ENCODE peak calls at places on chromosomes 13 and 19, in ten cellular contexts. U is C1 segment of cervical spinal cord; P is activated naive CD8-positive, alpha-beta T cell treated with anti-CD3 and anti-CD28 coated beads for 36 hours; W is kidney; K is kidney tubule cell; D is NCI-H2081; C is stimulated activated CD4-positive, alpha-beta T cell treated with anti-CD3 and anti-CD28 coated beads, Interleukin-1b, Interleukin-23, amount 100 ng/mL, for 48 hours; E is effector memory CD4-positive, alpha-beta T cell; N is T-helper 17 cell; S is fibroblast of lung. A is an unnamed sample.

GRCh38 chr19:41984961-41985360 is 9.1 kb downstream of the ATP1A3 start:
- DNase-seq in U (no peak), P (no peak), W (no peak), K (no peak), D (no peak), C (no peak), E (no peak), N (no peak), S (no peak), A (no peak)

GRCh38 chr13:31594056-31594455 is 145.3 kb upstream of the RXFP2 start:
- DNase-seq in U (no peak), P (no peak), W (no peak), K (no peak), D (no peak), C (no peak), E (no peak), N (no peak), S (no peak), A (no peak)

GRCh38 chr19:48489608-48490216 is 20.5 kb downstream of the CYTH2 start:
- DNase-seq in U (no peak), P (peak), W (peak), K (peak), D (peak), C (peak), E (peak), N (peak), S (peak), A (peak)

GRCh38 chr19:1247747-1248453 is 483 bp upstream of the MIDN start:
- DNase-seq in U (no peak), P (peak), W (peak), K (peak), D (no peak), C (peak), E (peak), N (peak), S (peak), A (peak)

GRCh38 chr19:9836021-9836420 is 903 bp downstream of the PIN1 start:
- DNase-seq in U (no peak), P (no peak), W (no peak), K (peak), D (peak), C (no peak), E (no peak), N (no peak), S (peak), A (no peak)

GRCh38 chr13:24215732-24216131 is 55.2 kb downstream of the SPATA13 start:
- DNase-seq in U (no peak), P (no peak), W (no peak), K (peak), D (no peak), C (no peak), E (no peak), N (no peak), S (peak), A (no peak)

GRCh38 chr13:24081388-24081787 is 79.1 kb upstream of the SPATA13 start:
- DNase-seq in U (no peak), P (no peak), W (no peak), K (no peak), D (no peak), C (no peak), E (no peak), N (no peak), S (peak), A (no peak)

GRCh38 chr13:33070713-33071112 is 54.5 kb downstream of the KL start:
- DNase-seq in U (no peak), P (no peak), W (no peak), K (peak), D (no peak), C (no peak), E (no peak), N (no peak), S (no peak), A (no peak)

GRCh38 chr19:13060233-13060963 is 42.3 kb downstream of the LYL1 start:
- DNase-seq in U (no peak), P (no peak), W (no peak), K (no peak), D (no peak), C (no peak), E (no peak), N (no peak), S (peak), A (no peak)

GRCh38 chr19:43446746-43447489 is 18.5 kb downstream of the LYPD3 start:
- DNase-seq in U (no peak), P (peak), W (peak), K (peak), D (peak), C (peak), E (peak), N (peak), S (peak), A (peak)

GRCh38 chr13:76016799-76017198 is 380.7 kb downstream of the LMO7 start:
- DNase-seq in U (no peak), P (peak), W (no peak), K (peak), D (no peak), C (no peak), E (no peak), N (no peak), S (peak), A (peak)

GRCh38 chr19:18279516-18280246 is 1.7 kb downstream of the JUND start:
- DNase-seq in U (peak), P (peak), W (peak), K (peak), D (peak), C (peak), E (peak), N (peak), S (peak), A (peak)

GRCh38 chr13:98563071-98563470 is 13.8 kb downstream of the STK24 start:
- DNase-seq in U (no peak), P (no peak), W (no peak), K (no peak), D (no peak), C (no peak), E (no peak), N (peak), S (no peak), A (peak)

GRCh38 chr13:45206340-45206739 is 5.5 kb upstream of the KCTD4 start:
- DNase-seq in U (no peak), P (peak), W (no peak), K (peak), D (no peak), C (no peak), E (no peak), N (no peak), S (peak), A (peak)

A was measured in activated CD4-positive, alpha-beta memory T cell treated with anti-CD3 and anti-CD28 coated beads for 36 hours.